ENCODE peak calls at places on chromosome 18, in nine cellular contexts. I, T, C, W, U, S, H, K and J are unnamed samples.
A peak's percentile ranks its signal among the peaks of the same experiment; 100 is the strongest.

GRCh38 chr18:70936160-70936559 is 647.3 kb downstream of the SOCS6 start:
- DNase-seq in I (no peak), T (no peak), C (no peak), W (no peak), U (no peak), S (peak; percentile 60), H (no peak), K (no peak), J (no peak)

GRCh38 chr18:77099501-77100370 is 32.8 kb downstream of the MBP start:
- DNase-seq in I (no peak), T (no peak), C (no peak), W (no peak), U (no peak), S (peak; percentile 84), H (no peak), K (no peak), J (no peak)

GRCh38 chr18:58758606-58759005 is 87.3 kb downstream of the MALT1 start:
- DNase-seq in I (no peak), T (no peak), C (peak; percentile 38), W (peak; percentile 29), U (no peak), S (no peak), H (no peak), K (no peak), J (no peak)

GRCh38 chr18:37598966-37599896 is 33.6 kb upstream of the CELF4 start:
- DNase-seq in I (no peak), T (no peak), C (no peak), W (no peak), U (no peak), S (no peak), H (no peak), K (no peak), J (no peak)

GRCh38 chr18:49876536-49876935 is 63.2 kb upstream of the ACAA2 start:
- DNase-seq in I (no peak), T (no peak), C (no peak), W (no peak), U (no peak), S (no peak), H (no peak), K (no peak), J (no peak)

GRCh38 chr18:22417496-22418188 is at the start of gene CTAGE1:
- DNase-seq in I (no peak), T (peak; percentile 21), C (no peak), W (no peak), U (no peak), S (peak; percentile 83), H (no peak), K (no peak), J (no peak)

GRCh38 chr18:67463829-67464228 is 52.7 kb downstream of the DSEL start:
- DNase-seq in I (no peak), T (no peak), C (no peak), W (no peak), U (no peak), S (peak; percentile 57), H (peak; percentile 8), K (no peak), J (no peak)

GRCh38 chr18:38301621-38302020 is 736.0 kb upstream of the CELF4 start:
- DNase-seq in I (peak; percentile 16), T (no peak), C (no peak), W (no peak), U (no peak), S (no peak), H (no peak), K (no peak), J (no peak)

GRCh38 chr18:47882641-47883040 is 47.8 kb downstream of the SMAD2 start:
- DNase-seq in I (no peak), T (no peak), C (no peak), W (no peak), U (no peak), S (no peak), H (no peak), K (no peak), J (no peak)

GRCh38 chr18:76657428-76657827 is 162.4 kb upstream of the ZNF516 start:
- DNase-seq in I (no peak), T (no peak), C (no peak), W (no peak), U (no peak), S (peak; percentile 68), H (no peak), K (no peak), J (no peak)

GRCh38 chr18:48419268-48420022 is 10.3 kb upstream of the ZBTB7C start:
- DNase-seq in I (no peak), T (no peak), C (no peak), W (no peak), U (no peak), S (peak; percentile 37), H (no peak), K (no peak), J (no peak)

GRCh38 chr18:26780520-26781325 is 84.8 kb downstream of the AQP4 start:
- DNase-seq in I (no peak), T (no peak), C (no peak), W (no peak), U (no peak), S (peak; percentile 50), H (no peak), K (no peak), J (no peak)

GRCh38 chr18:55232506-55232905 is 273.2 kb upstream of the CCDC68 start:
- DNase-seq in I (no peak), T (no peak), C (no peak), W (no peak), U (no peak), S (no peak), H (no peak), K (no peak), J (no peak)

GRCh38 chr18:44699571-44700261 is 19.0 kb downstream of the SETBP1 start:
- DNase-seq in I (no peak), T (no peak), C (no peak), W (no peak), U (no peak), S (no peak), H (no peak), K (no peak), J (no peak)

GRCh38 chr18:59821983-59822382 is 77.8 kb upstream of the PMAIP1 start:
- DNase-seq in I (no peak), T (no peak), C (no peak), W (no peak), U (no peak), S (no peak), H (no peak), K (no peak), J (no peak)

GRCh38 chr18:3508576-3509559 is 58.9 kb downstream of the TGIF1 start:
- DNase-seq in I (no peak), T (no peak), C (no peak), W (no peak), U (no peak), S (no peak), H (no peak), K (no peak), J (peak; percentile 26)

GRCh38 chr18:76441002-76441667 is 53.9 kb downstream of the ZNF516 start:
- DNase-seq in I (no peak), T (no peak), C (no peak), W (no peak), U (no peak), S (no peak), H (no peak), K (no peak), J (no peak)

GRCh38 chr18:26511339-26512071 is 36.8 kb downstream of the KCTD1 start:
- DNase-seq in I (no peak), T (no peak), C (no peak), W (no peak), U (no peak), S (no peak), H (peak; percentile 86), K (peak; percentile 66), J (no peak)

GRCh38 chr18:28338316-28338715 is 161.4 kb upstream of the CDH2 start:
- DNase-seq in I (no peak), T (no peak), C (no peak), W (no peak), U (no peak), S (no peak), H (no peak), K (no peak), J (no peak)

GRCh38 chr18:26438980-26439379 is 109.4 kb downstream of the KCTD1 start:
- DNase-seq in I (no peak), T (no peak), C (no peak), W (peak; percentile 41), U (no peak), S (no peak), H (no peak), K (no peak), J (no peak)

GRCh38 chr18:13629841-13630747 is 96.3 kb downstream of the FAM210A start:
- DNase-seq in I (peak; percentile 63), T (peak; percentile 62), C (no peak), W (no peak), U (peak; percentile 64), S (peak; percentile 81), H (peak; percentile 52), K (peak; percentile 24), J (no peak)